ENCODE peak calls at places on chromosomes 3 and 15, in four cellular contexts. Q is neural progenitor cell, Y is EL, N is HEK293T. G is an unnamed sample.
A peak's percentile ranks its signal among the peaks of the same experiment; 100 is the strongest.

GRCh38 chr3:184688251-184688851 is 23.5 kb downstream of the MAGEF1 start:
- DNase-seq in Y (peak; percentile 94), N (no peak), Q (no peak), G (no peak)

GRCh38 chr3:178850452-178851166 is 221.0 kb downstream of the ZMAT3 start:
- DNase-seq in Y (no peak), N (no peak), Q (no peak), G (no peak)

GRCh38 chr3:11601446-11602241 is 42.1 kb downstream of the VGLL4 start:
- DNase-seq in Y (no peak), Q (no peak), N (no peak), G (no peak)

GRCh38 chr3:72665701-72666443 is 182.4 kb downstream of the SHQ1 start:
- DNase-seq in Y (no peak), N (peak; percentile 52), Q (peak; percentile 54), G (no peak)

GRCh38 chr3:16300282-16300681 is 35.3 kb downstream of the OXNAD1 start:
- DNase-seq in Y (no peak), N (no peak), Q (no peak), G (no peak)

GRCh38 chr3:63232764-63233396 is 45.2 kb upstream of the SYNPR start:
- DNase-seq in Q (peak; percentile 33), Y (no peak), N (no peak), G (no peak)

GRCh38 chr15:82058517-82059204 is 12.8 kb upstream of the MEX3B start:
- DNase-seq in Q (no peak), Y (no peak), N (no peak), G (no peak)

GRCh38 chr15:92005154-92005553 is 151.6 kb downstream of the SLCO3A1 start:
- DNase-seq in Q (no peak), Y (no peak), N (no peak), G (no peak)

GRCh38 chr3:123792473-123793201 is 91.5 kb downstream of the MYLK start:
- DNase-seq in Y (peak; percentile 83), Q (no peak), N (no peak), G (no peak)

GRCh38 chr3:143445118-143445517 is 325.5 kb downstream of the CHST2 start:
- DNase-seq in Q (no peak), Y (peak; percentile 37), N (no peak), G (no peak)

GRCh38 chr3:71171246-71171645 is 412.3 kb downstream of the FOXP1 start:
- DNase-seq in Q (no peak), N (no peak), Y (no peak), G (no peak)

GRCh38 chr15:40909662-40910625 is 15.7 kb downstream of the VPS18 start:
- DNase-seq in Y (peak; percentile 64), Q (peak; percentile 51), N (no peak), G (no peak)